ENCODE peak calls at places on chromosomes 1 and 21, in nine cellular contexts. K is NCI-H2171, W is activated gamma-delta T cell, B is Ammon's horn, T is H7, U is heart left ventricle, O is fibroblast of lung, N is A549, S is Calu3. D is an unnamed sample.
A peak's percentile ranks its signal among the peaks of the same experiment; 100 is the strongest.

GRCh38 chr1:160768295-160768657 is 27.7 kb upstream of the LY9 start:
- DNase-seq in K (no peak), W (no peak), B (peak; percentile 32), T (peak; percentile 39), U (peak; percentile 36), O (no peak), N (no peak), S (peak; percentile 68), D (no peak)

GRCh38 chr1:76961181-76961580 is 93.9 kb downstream of the ST6GALNAC5 start:
- DNase-seq in K (no peak), W (no peak), B (no peak), T (no peak), U (no peak), O (peak; percentile 62), N (no peak), S (no peak), D (peak; percentile 43)

GRCh38 chr21:36701912-36702621 is 3.2 kb downstream of the SIM2 start:
- DNase-seq in K (no peak), W (no peak), B (no peak), T (peak; percentile 70), U (no peak), O (no peak), N (no peak), S (no peak), D (no peak)

GRCh38 chr1:218886472-218886871 is 287.2 kb upstream of the LYPLAL1 start:
- DNase-seq in K (no peak), W (no peak), B (peak; percentile 43), T (no peak), U (peak; percentile 61), O (peak; percentile 54), N (no peak), S (no peak), D (no peak)

GRCh38 chr1:207145401-207146058 is 41.5 kb downstream of the C4BPA start:
- DNase-seq in K (no peak), W (no peak), B (peak; percentile 16), T (no peak), U (no peak), O (no peak), N (no peak), S (no peak), D (no peak)

GRCh38 chr1:98049370-98050115 is 128.7 kb upstream of the DPYD start:
- DNase-seq in K (peak; percentile 49), W (no peak), B (peak; percentile 55), T (peak; percentile 37), U (peak; percentile 15), O (peak; percentile 56), N (no peak), S (no peak), D (no peak)

GRCh38 chr1:39164256-39164655 is 40.2 kb upstream of the MACF1 start:
- DNase-seq in K (no peak), W (no peak), B (no peak), T (no peak), U (no peak), O (no peak), N (no peak), S (no peak), D (no peak)

GRCh38 chr21:16707274-16707673 is 805.6 kb upstream of the CXADR start:
- DNase-seq in K (no peak), W (no peak), B (no peak), T (no peak), U (no peak), O (no peak), N (no peak), S (no peak), D (no peak)

GRCh38 chr1:169707917-169708604 is 3.4 kb downstream of the SELL start:
- DNase-seq in K (no peak), W (no peak), B (no peak), T (no peak), U (no peak), O (no peak), N (no peak), S (no peak), D (no peak)